ENCODE peak calls at places on chromosome 18, in seven cellular contexts. T, F, A, E, W, G and V are unnamed samples. For H3K27me3, the result is how much of the 10 kb centered on the place peaks cover.

GRCh38 chr18:70373062-70373519 is 84.2 kb downstream of the SOCS6 start:
- DNase-seq in A (peak), W (no peak), F (no peak), G (no peak), T (peak), E (no peak), V (no peak)

GRCh38 chr18:12744103-12744502 is 41.3 kb downstream of the PSMG2 start:
- DNase-seq in T (peak), G (peak), E (no peak), W (no peak), F (peak), A (peak), V (no peak)

GRCh38 chr18:49613741-49614151 is 51.9 kb downstream of the LIPG start:
- DNase-seq in F (no peak), E (no peak), T (no peak), W (no peak), G (no peak), A (no peak), V (no peak)

GRCh38 chr18:2547477-2548087 is 23.7 kb downstream of the METTL4 start:
- DNase-seq in W (peak), T (peak), E (no peak), G (peak), F (peak), A (peak), V (no peak)

GRCh38 chr18:2692508-2692907 is 37.0 kb downstream of the SMCHD1 start:
- DNase-seq in W (no peak), E (no peak), A (no peak), T (no peak), F (no peak), G (no peak), V (no peak)

GRCh38 chr18:61992285-61992684 is 99.5 kb upstream of the RNF152 start:
- DNase-seq in F (no peak), T (peak), G (no peak), A (peak), W (no peak), E (no peak), V (peak)

GRCh38 chr18:21243041-21243431 is 1.0 kb downstream of the GREB1L start:
- DNase-seq in G (no peak), W (no peak), A (no peak), F (no peak), T (no peak), E (no peak), V (no peak)

GRCh38 chr18:2050702-2051201 is 520.6 kb downstream of the METTL4 start:
- DNase-seq in F (no peak), T (peak), E (no peak), W (no peak), A (no peak), G (no peak), V (no peak)

GRCh38 chr18:73549236-73549635 is 598.4 kb downstream of the FBXO15 start:
- DNase-seq in A (no peak), T (no peak), E (no peak), W (no peak), G (no peak), F (no peak), V (no peak)

GRCh38 chr18:79772865-79773696 is 24.7 kb upstream of the KCNG2 start:
- DNase-seq in G (no peak), T (no peak), F (no peak), W (no peak), E (no peak), A (no peak), V (no peak)

GRCh38 chr18:49944681-49945080 is 131.3 kb upstream of the ACAA2 start:
- DNase-seq in W (no peak), G (no peak), A (no peak), T (no peak), E (peak), F (no peak), V (no peak)

GRCh38 chr18:7646174-7646886 is 79.2 kb downstream of the PTPRM start:
- DNase-seq in F (no peak), T (no peak), A (peak), W (no peak), E (no peak), G (no peak), V (no peak)

GRCh38 chr18:77395941-77396340 is 146.3 kb downstream of the GALR1 start:
- DNase-seq in G (no peak), T (no peak), W (no peak), A (no peak), E (no peak), F (no peak), V (no peak)

GRCh38 chr18:9421096-9421495 is 54.2 kb upstream of the RALBP1 start:
- DNase-seq in W (no peak), E (no peak), G (no peak), T (no peak), F (no peak), A (no peak), V (no peak)

GRCh38 chr18:72543362-72544055 is 633 bp downstream of the CBLN2 start:
- DNase-seq in E (no peak), A (no peak), G (peak), W (no peak), T (no peak), F (no peak), V (no peak)

GRCh38 chr18:80231616-80232015 is 15.7 kb downstream of the PARD6G start:
- DNase-seq in W (no peak), G (no peak), A (no peak), E (no peak), F (no peak), T (no peak), V (no peak)

GRCh38 chr18:13879937-13880336 is 35.4 kb downstream of the MC2R start:
- DNase-seq in W (no peak), A (no peak), F (no peak), G (no peak), T (no peak), E (no peak), V (no peak)
- H3K27me3 ChIP-seq in W (under half), A (under half), F (under half), G (under half), T (under half), E (under half), V (half or more)

GRCh38 chr18:35616074-35616473 is 34.5 kb downstream of the GALNT1 start:
- DNase-seq in A (no peak), E (no peak), G (no peak), F (no peak), T (no peak), W (no peak), V (no peak)
- TF ChIP-seq YY1 in A (no peak), E (no peak), G (no peak), F (no peak), T (no peak), W (no peak), V (no peak)

GRCh38 chr18:75378674-75379315 is 48.7 kb downstream of the SMIM21 start:
- DNase-seq in E (no peak), G (no peak), F (no peak), W (no peak), T (no peak), A (no peak), V (no peak)

GRCh38 chr18:75384144-75384543 is 43.4 kb downstream of the SMIM21 start:
- DNase-seq in W (no peak), F (no peak), A (no peak), T (no peak), G (no peak), E (no peak), V (no peak)
- H3K27me3 ChIP-seq in W (under half), F (under half), A (under half), T (under half), G (under half), E (under half), V (under half)

DNA sequence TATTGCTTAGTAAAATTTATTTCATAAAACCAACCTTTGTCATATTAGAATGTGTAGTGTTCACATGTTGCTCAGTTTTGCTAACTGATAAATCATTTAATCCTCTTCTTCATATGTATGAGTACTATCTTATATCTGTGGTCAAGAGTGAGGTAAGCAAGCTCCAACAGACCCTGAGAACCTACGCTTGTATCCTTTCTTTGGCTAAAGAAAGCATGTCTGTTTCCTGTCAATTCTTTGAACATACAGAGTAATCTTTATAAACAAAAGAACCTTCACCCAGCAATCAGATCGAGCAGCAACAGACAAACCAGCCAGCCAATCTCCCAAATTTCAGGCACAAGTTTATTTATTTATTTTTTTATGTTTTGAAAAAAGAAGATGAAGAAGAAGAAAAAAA is 6.4 kb downstream of the ADCYAP1 start:
- DNase-seq in F (no peak), W (no peak), E (no peak), T (no peak), A (no peak), G (no peak), V (no peak)
- TF ChIP-seq YY1 in F (no peak), W (no peak), E (no peak), T (no peak), A (no peak), G (no peak), V (no peak)

GRCh38 chr18:24502621-24503020 is 42.2 kb downstream of the HRH4 start:
- DNase-seq in E (no peak), T (no peak), A (no peak), W (no peak), G (no peak), F (no peak), V (no peak)
- H3K27me3 ChIP-seq in E (under half), T (under half), A (under half), W (under half), G (under half), F (under half), V (under half)